ENCODE peak calls at places on chromosome 7, in four cellular contexts. F, K, O and E are unnamed samples.

GRCh38 chr7:86687831-86688230 is 44.1 kb downstream of the GRM3 start:
- DNase-seq in O (no peak), K (no peak), F (no peak), E (no peak)

GRCh38 chr7:140416560-140416959 is 12.7 kb downstream of the RAB19 start:
- DNase-seq in F (no peak), K (no peak), O (no peak), E (no peak)

GRCh38 chr7:29327455-29327854 is 132.9 kb downstream of the CHN2 start:
- DNase-seq in O (no peak), K (no peak), F (no peak), E (no peak)

GRCh38 chr7:155871211-155871610 is 58.9 kb upstream of the SHH start:
- DNase-seq in O (no peak), K (no peak), F (no peak), E (peak; percentile 8)

GRCh38 chr7:82624337-82624736 is 180.8 kb upstream of the CACNA2D1 start:
- DNase-seq in F (no peak), O (peak; percentile 72), K (peak; percentile 6), E (no peak)

GRCh38 chr7:31512166-31512565 is 1.7 kb upstream of the ITPRID1 start:
- DNase-seq in K (no peak), F (no peak), O (no peak), E (no peak)

GRCh38 chr7:101172005-101172853 is 6.9 kb upstream of the VGF start:
- DNase-seq in O (no peak), K (no peak), F (peak; percentile 62), E (peak; percentile 69)

GRCh38 chr7:92854501-92855238 is 18.3 kb upstream of the CDK6 start:
- DNase-seq in K (no peak), O (no peak), F (no peak), E (no peak)

GRCh38 chr7:1158203-1159126 is 1.5 kb downstream of the ZFAND2A start:
- DNase-seq in K (no peak), O (no peak), F (no peak), E (no peak)

GRCh38 chr7:909358-910329 is 33.3 kb downstream of the GET4 start:
- DNase-seq in F (peak; percentile 58), K (peak; percentile 23), O (no peak), E (no peak)

GRCh38 chr7:128919881-128920789 is 9.6 kb upstream of the KCP start:
- DNase-seq in K (no peak), O (no peak), F (peak; percentile 65), E (peak; percentile 56)

GRCh38 chr7:43615558-43616145 is 32.7 kb downstream of the STK17A start:
- DNase-seq in K (no peak), F (no peak), O (no peak), E (no peak)

GRCh38 chr7:94127026-94127425 is 122.9 kb upstream of the BET1 start:
- DNase-seq in O (no peak), F (no peak), K (no peak), E (no peak)

GRCh38 chr7:923108-924041 is 31.1 kb downstream of the ADAP1 start:
- DNase-seq in F (no peak), O (no peak), K (peak; percentile 79), E (peak; percentile 72)

GRCh38 chr7:92809397-92810241 is 26.8 kb downstream of the CDK6 start:
- DNase-seq in F (peak; percentile 21), K (peak; percentile 89), O (peak; percentile 91), E (peak; percentile 43)

GRCh38 chr7:87216701-87217508 is 2.6 kb downstream of the TMEM243 start:
- DNase-seq in F (no peak), O (no peak), K (no peak), E (no peak)

GRCh38 chr7:7100432-7100849 is 81.9 kb upstream of the C1GALT1 start:
- DNase-seq in K (no peak), O (peak; percentile 96), F (peak; percentile 68), E (peak; percentile 83)

GRCh38 chr7:14389052-14389988 is 399.9 kb upstream of the ETV1 start:
- DNase-seq in K (no peak), O (no peak), F (peak; percentile 8), E (no peak)

GRCh38 chr7:146683439-146683838 is 566.8 kb downstream of the CNTNAP2 start:
- DNase-seq in K (peak; percentile 73), F (no peak), O (no peak), E (no peak)

GRCh38 chr7:28107960-28108359 is 72.6 kb downstream of the JAZF1 start:
- DNase-seq in O (peak; percentile 46), F (no peak), K (peak; percentile 75), E (no peak)

GRCh38 chr7:772392-772791 is 45.3 kb upstream of the PRKAR1B start:
- DNase-seq in O (no peak), F (no peak), K (no peak), E (no peak)

GRCh38 chr7:46663025-46663424 is 742.0 kb upstream of the IGFBP3 start:
- DNase-seq in F (no peak), K (no peak), O (no peak), E (no peak)

GRCh38 chr7:155009570-155010157 is 6.7 kb upstream of the PAXIP1 start:
- DNase-seq in O (no peak), F (peak; percentile 17), K (peak; percentile 31), E (peak; percentile 51)

GRCh38 chr7:130829415-130829814 is 95.4 kb upstream of the KLF14 start:
- DNase-seq in F (no peak), K (no peak), O (no peak), E (no peak)

GRCh38 chr7:143410523-143411004 is 1.9 kb upstream of the EPHA1 start:
- DNase-seq in F (no peak), K (no peak), O (no peak), E (peak; percentile 83)

GRCh38 chr7:117686311-117686935 is 186.8 kb downstream of the CTTNBP2 start:
- DNase-seq in O (no peak), F (peak; percentile 62), K (no peak), E (no peak)

GRCh38 chr7:46080595-46081159 is 159.6 kb upstream of the IGFBP3 start:
- DNase-seq in K (peak; percentile 46), O (peak; percentile 16), F (no peak), E (no peak)

GRCh38 chr7:119640861-119641260 is 632.1 kb upstream of the KCND2 start:
- DNase-seq in O (no peak), K (no peak), F (no peak), E (peak; percentile 24)

GRCh38 chr7:30246392-30246791 is 38.0 kb upstream of the ZNRF2 start:
- DNase-seq in K (no peak), O (no peak), F (no peak), E (no peak)

GRCh38 chr7:11228515-11228914 is 254.8 kb downstream of the PHF14 start:
- DNase-seq in K (peak; percentile 15), O (no peak), F (no peak), E (no peak)

GRCh38 chr7:95334434-95334833 is 10.1 kb upstream of the PON1 start:
- DNase-seq in F (no peak), K (no peak), O (no peak), E (no peak)

GRCh38 chr7:42566981-42567510 is 330.0 kb upstream of the GLI3 start:
- DNase-seq in O (no peak), F (no peak), K (peak; percentile 68), E (no peak)

GRCh38 chr7:67525588-67525987 is 529.0 kb downstream of the TYW1 start:
- DNase-seq in O (no peak), F (no peak), K (no peak), E (peak; percentile 65)

GRCh38 chr7:107502797-107503196 is 32.9 kb downstream of the GPR22 start:
- DNase-seq in O (no peak), K (no peak), F (no peak), E (no peak)

GRCh38 chr7:55449992-55450535 is 84.9 kb downstream of the LANCL2 start:
- DNase-seq in F (no peak), K (no peak), O (no peak), E (no peak)

GRCh38 chr7:44289341-44290249 is 35.8 kb downstream of the CAMK2B start:
- DNase-seq in O (no peak), K (no peak), F (no peak), E (peak; percentile 32)

GRCh38 chr7:135204876-135205275 is 6.5 kb downstream of the WDR91 start:
- DNase-seq in O (peak; percentile 57), K (no peak), F (no peak), E (no peak)
- H3K27ac ChIP-seq in O (no peak overlapping the region), K (no peak overlapping the region), F (no peak overlapping the region), E (no peak overlapping the region)

DNA sequence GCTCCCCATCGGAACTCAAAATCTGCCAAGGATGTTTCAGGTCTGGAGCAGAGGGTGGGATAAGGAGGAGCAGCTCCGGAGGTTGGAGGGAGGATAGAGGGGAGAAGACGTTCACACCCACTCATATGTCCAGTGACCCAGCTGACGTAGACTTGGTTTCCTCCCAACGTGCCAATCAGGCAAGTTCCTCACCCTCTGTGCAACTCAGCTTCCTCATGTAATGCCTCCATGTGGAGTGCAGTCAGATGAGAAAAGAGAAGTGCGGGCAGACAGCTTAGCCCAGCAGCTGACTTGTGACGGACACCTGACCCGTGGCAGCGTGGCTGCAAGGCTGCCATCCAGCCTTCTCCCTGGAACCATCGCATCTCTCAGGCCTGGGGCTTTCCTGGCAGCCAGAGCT is 86.8 kb downstream of the NPTX2 start:
- DNase-seq in K (no peak), O (no peak), F (no peak), E (no peak)
- H3K9ac ChIP-seq in K (no peak overlapping the region), O (no peak overlapping the region), F (no peak overlapping the region), E (no peak overlapping the region)

DNA sequence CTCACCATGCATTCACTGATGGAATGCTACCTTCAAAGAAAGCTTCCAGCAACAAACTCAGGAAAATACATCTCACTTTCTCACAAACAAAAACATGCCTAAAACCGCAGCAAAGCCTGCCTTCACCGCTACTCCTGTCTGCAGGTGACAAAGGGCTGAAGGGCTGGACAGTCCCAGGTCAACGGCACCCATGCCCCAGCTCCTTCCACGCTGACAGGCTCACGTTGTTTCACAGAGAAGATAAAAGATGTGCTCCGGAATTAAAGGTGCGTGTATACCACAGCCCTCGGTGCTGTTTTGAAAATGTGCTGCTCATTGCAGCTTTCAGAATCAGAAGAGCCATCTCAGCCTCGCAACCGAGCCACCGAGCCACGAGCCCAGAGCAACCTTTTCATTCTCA is 445.0 kb downstream of the PTPRN2 start:
- DNase-seq in O (no peak), F (no peak), K (no peak), E (no peak)
- H3K27ac ChIP-seq in O (no peak overlapping the region), F (no peak overlapping the region), K (no peak overlapping the region), E (no peak overlapping the region)

GRCh38 chr7:116541951-116542350 is 17.1 kb downstream of the CAV1 start:
- DNase-seq in F (no peak), O (no peak), K (no peak), E (no peak)
- H3K9ac ChIP-seq in F (no peak overlapping the region), O (no peak overlapping the region), K (no peak overlapping the region), E (no peak overlapping the region)

GRCh38 chr7:73977626-73978618 is 50.1 kb upstream of the ELN start:
- DNase-seq in O (no peak), F (no peak), K (no peak), E (peak; percentile 22)
- H3K27ac ChIP-seq in O (no peak overlapping the region), F (no peak overlapping the region), K (no peak overlapping the region), E (no peak overlapping the region)

GRCh38 chr7:157901166-157901565 is 564.4 kb downstream of the DNAJB6 start:
- DNase-seq in F (no peak), O (no peak), K (no peak), E (no peak)
- H3K9ac ChIP-seq in F (no peak overlapping the region), O (no peak overlapping the region), K (no peak overlapping the region), E (no peak overlapping the region)